ENCODE peak calls at places on chromosome 11, in six cellular contexts. M, I, Q, Z, V and F are unnamed samples.

GRCh38 chr11:79592441-79593223 is 151.8 kb upstream of the TENM4 start:
- DNase-seq in Z (no peak), M (no peak), Q (no peak), I (peak), V (no peak), F (no peak)

GRCh38 chr11:15903246-15903645 is 453.1 kb downstream of the SOX6 start:
- DNase-seq in M (no peak), I (no peak), Z (no peak), V (no peak), Q (peak), F (no peak)

GRCh38 chr11:69398529-69399492 is 82.7 kb upstream of the LINC01488 start:
- DNase-seq in M (peak), I (no peak), Q (peak), V (no peak), Z (peak), F (no peak)

GRCh38 chr11:130383363-130384168 is 44.8 kb downstream of the ADAMTS8 start:
- DNase-seq in V (no peak), Q (no peak), Z (no peak), M (peak), I (no peak), F (no peak)

GRCh38 chr11:73395297-73396208 is 19.4 kb downstream of the RELT start:
- DNase-seq in I (no peak), Z (no peak), Q (no peak), M (peak), V (no peak), F (no peak)

GRCh38 chr11:118174006-118174567 is 2.4 kb downstream of the SCN2B start:
- DNase-seq in Q (no peak), V (no peak), Z (no peak), I (no peak), M (no peak), F (no peak)

GRCh38 chr11:20070459-20070858 is 89.8 kb downstream of the DBX1 start:
- DNase-seq in Z (peak), M (no peak), V (no peak), I (no peak), Q (no peak), F (no peak)

GRCh38 chr11:132409591-132410375 is 1039.4 kb downstream of the NTM start:
- DNase-seq in V (no peak), Z (no peak), I (no peak), M (no peak), Q (no peak), F (no peak)

GRCh38 chr11:79670846-79671245 is 230.0 kb upstream of the TENM4 start:
- DNase-seq in M (no peak), Q (no peak), V (no peak), I (no peak), Z (no peak), F (no peak)

GRCh38 chr11:790721-791564 is 1.1 kb upstream of the CEND1 start:
- DNase-seq in Z (no peak), V (no peak), I (no peak), M (no peak), Q (no peak), F (no peak)